ENCODE peak calls at places on chromosomes 6 and 20, in five cellular contexts. Z, Y, J, M and T are unnamed samples.

GRCh38 chr6:129279343-129280104 is 396.6 kb downstream of the LAMA2 start:
- ATAC-seq in Z (no peak), Y (no peak), J (no peak), M (no peak), T (no peak)

GRCh38 chr6:37259191-37259590 is 1.2 kb upstream of the TMEM217 start:
- ATAC-seq in Z (no peak), Y (no peak), J (no peak), M (no peak), T (no peak)

GRCh38 chr6:3088446-3088845 is 20.2 kb downstream of the RIPK1 start:
- ATAC-seq in Z (peak), Y (peak), J (no peak), M (peak), T (no peak)

GRCh38 chr20:25220810-25221591 is 25.5 kb downstream of the ENTPD6 start:
- ATAC-seq in Z (peak), Y (no peak), J (no peak), M (no peak), T (no peak)

GRCh38 chr20:57620274-57620990 is at the start of gene ZBP1:
- ATAC-seq in Z (peak), Y (peak), J (peak), M (no peak), T (peak)

GRCh38 chr6:36200154-36200891 is 3.8 kb downstream of the BRPF3 start:
- ATAC-seq in Z (no peak), Y (no peak), J (no peak), M (no peak), T (no peak)

GRCh38 chr20:33370296-33370695 is 31.0 kb downstream of the CDK5RAP1 start:
- ATAC-seq in Z (peak), Y (peak), J (peak), M (no peak), T (peak)

GRCh38 chr20:38833857-38834164 is 28.3 kb downstream of the PPP1R16B start:
- ATAC-seq in Z (no peak), Y (peak), J (peak), M (no peak), T (peak)

GRCh38 chr6:53269827-53270226 is 78.9 kb downstream of the ELOVL5 start:
- ATAC-seq in Z (no peak), Y (no peak), J (no peak), M (no peak), T (no peak)

GRCh38 chr6:44256291-44257006 is 879 bp downstream of the SLC35B2 start:
- ATAC-seq in Z (peak), Y (peak), J (peak), M (peak), T (no peak)

GRCh38 chr20:62925420-62926228 is 681 bp downstream of the DIDO1 start:
- ATAC-seq in Z (peak), Y (peak), J (peak), M (no peak), T (peak)

GRCh38 chr6:108591040-108591816 is 30.5 kb downstream of the FOXO3 start:
- ATAC-seq in Z (no peak), Y (no peak), J (no peak), M (no peak), T (no peak)

GRCh38 chr6:84641076-84641475 is 123.3 kb downstream of the TBX18 start:
- ATAC-seq in Z (no peak), Y (no peak), J (no peak), M (no peak), T (no peak)

GRCh38 chr6:119090256-119090655 is 11.8 kb upstream of the FAM184A start:
- ATAC-seq in Z (no peak), Y (no peak), J (no peak), M (no peak), T (no peak)

GRCh38 chr20:57412347-57413029 is 21.3 kb downstream of the RBM38 start:
- ATAC-seq in Z (no peak), Y (peak), J (peak), M (no peak), T (peak)

GRCh38 chr6:39102821-39103136 is 12.2 kb downstream of the SAYSD1 start:
- ATAC-seq in Z (no peak), Y (peak), J (no peak), M (no peak), T (peak)

GRCh38 chr6:45092135-45092534 is 236.0 kb upstream of the RUNX2 start:
- ATAC-seq in Z (no peak), Y (no peak), J (no peak), M (no peak), T (no peak)

GRCh38 chr6:166204852-166205650 is 37.4 kb upstream of the TBXT start:
- ATAC-seq in Z (peak), Y (no peak), J (no peak), M (no peak), T (no peak)

GRCh38 chr6:251920-252319 is 40.4 kb upstream of the DUSP22 start:
- ATAC-seq in Z (no peak), Y (peak), J (peak), M (peak), T (peak)

GRCh38 chr6:13629459-13630116 is 14.5 kb downstream of the NOL7 start:
- ATAC-seq in Z (peak), Y (no peak), J (no peak), M (no peak), T (no peak)

GRCh38 chr6:11791354-11792107 is 12.9 kb upstream of the ADTRP start:
- ATAC-seq in Z (no peak), Y (peak), J (no peak), M (no peak), T (no peak)

GRCh38 chr6:53517021-53517420 is 27.9 kb downstream of the GCLC start:
- ATAC-seq in Z (no peak), Y (no peak), J (no peak), M (peak), T (no peak)

GRCh38 chr20:5080384-5080877 is 39.3 kb downstream of the PCNA start:
- ATAC-seq in Z (peak), Y (peak), J (no peak), M (no peak), T (peak)

GRCh38 chr6:109451376-109451775 is 4.2 kb downstream of the MICAL1 start:
- ATAC-seq in Z (no peak), Y (no peak), J (no peak), M (no peak), T (no peak)

GRCh38 chr20:40861427-40862008 is 167.1 kb upstream of the TOP1 start:
- ATAC-seq in Z (no peak), Y (no peak), J (no peak), M (no peak), T (no peak)

GRCh38 chr6:30761791-30762429 is 17.6 kb upstream of the IER3 start:
- ATAC-seq in Z (no peak), Y (peak), J (no peak), M (no peak), T (no peak)

GRCh38 chr6:12110523-12111154 is 98.5 kb downstream of the HIVEP1 start:
- ATAC-seq in Z (peak), Y (peak), J (no peak), M (no peak), T (no peak)

GRCh38 chr6:158085261-158086053 is 82.6 kb downstream of the SERAC1 start:
- ATAC-seq in Z (no peak), Y (no peak), J (no peak), M (no peak), T (no peak)

GRCh38 chr20:21184810-21185209 is 58.9 kb downstream of the KIZ start:
- ATAC-seq in Z (peak), Y (no peak), J (no peak), M (peak), T (no peak)

GRCh38 chr20:47863531-47863930 is 78.2 kb upstream of the SULF2 start:
- ATAC-seq in Z (no peak), Y (no peak), J (no peak), M (no peak), T (no peak)

GRCh38 chr20:12913781-12914443 is 94.9 kb upstream of the SPTLC3 start:
- ATAC-seq in Z (no peak), Y (no peak), J (no peak), M (no peak), T (no peak)

GRCh38 chr6:158642805-158643489 is 1.6 kb downstream of the DYNLT1 start:
- ATAC-seq in Z (no peak), Y (no peak), J (no peak), M (no peak), T (no peak)